ENCODE peak calls at places on chromosomes 6 and 20, in four cellular contexts. One of them, this sample, is unnamed.

GRCh38 chr6:5422321-5422915 is 161.1 kb downstream of the FARS2 start:
- DNase-seq in K562: peak; percentile 26
- DNase-seq in GM12878: no peak
- DNase-seq in HepG2: peak; percentile 34
- DNase-seq in this sample: peak; percentile 38

GRCh38 chr6:17972074-17972966 is 15.1 kb downstream of the KIF13A start:
- DNase-seq in K562: no peak
- DNase-seq in GM12878: no peak
- DNase-seq in HepG2: no peak
- DNase-seq in this sample: no peak

GRCh38 chr6:79468116-79468515 is 69.1 kb downstream of the LCA5 start:
- DNase-seq in K562: no peak
- DNase-seq in GM12878: no peak
- DNase-seq in HepG2: no peak
- DNase-seq in this sample: no peak

GRCh38 chr6:170405311-170405975 is 98.9 kb downstream of the FAM120B start:
- DNase-seq in K562: no peak
- DNase-seq in GM12878: no peak
- DNase-seq in HepG2: no peak
- DNase-seq in this sample: no peak

GRCh38 chr6:125302840-125303511 is 1.2 kb upstream of the HDDC2 start:
- DNase-seq in K562: peak; percentile 30
- DNase-seq in GM12878: no peak
- DNase-seq in HepG2: no peak
- DNase-seq in this sample: no peak

GRCh38 chr6:28004350-28005123 is 47.5 kb downstream of the OR2B6 start:
- DNase-seq in K562: no peak
- DNase-seq in GM12878: no peak
- DNase-seq in HepG2: no peak
- DNase-seq in this sample: no peak

GRCh38 chr6:144033816-144034540 is 25.9 kb upstream of the PLAGL1 start:
- DNase-seq in K562: no peak
- DNase-seq in GM12878: no peak
- DNase-seq in HepG2: no peak
- DNase-seq in this sample: no peak

GRCh38 chr20:31985152-31985551 is 17.2 kb downstream of the XKR7 start:
- DNase-seq in K562: no peak
- DNase-seq in GM12878: no peak
- DNase-seq in HepG2: no peak
- DNase-seq in this sample: no peak

GRCh38 chr20:35663813-35664543 is 722 bp downstream of the CPNE1 start:
- DNase-seq in K562: peak; percentile 32
- DNase-seq in GM12878: no peak
- DNase-seq in HepG2: peak; percentile 61
- DNase-seq in this sample: peak; percentile 66

GRCh38 chr6:41577865-41578713 is 31.9 kb downstream of the FOXP4 start:
- DNase-seq in K562: peak; percentile 76
- DNase-seq in GM12878: no peak
- DNase-seq in HepG2: peak; percentile 99
- DNase-seq in this sample: no peak

GRCh38 chr6:39769012-39769411 is 23.2 kb upstream of the DAAM2 start:
- DNase-seq in K562: no peak
- DNase-seq in GM12878: no peak
- DNase-seq in HepG2: no peak
- DNase-seq in this sample: no peak

GRCh38 chr20:23366384-23366783 is 4.4 kb downstream of the GZF1 start:
- DNase-seq in K562: no peak
- DNase-seq in GM12878: no peak
- DNase-seq in HepG2: no peak
- DNase-seq in this sample: no peak

GRCh38 chr6:158877716-158878115 is 58.5 kb upstream of the EZR start:
- DNase-seq in K562: no peak
- DNase-seq in GM12878: no peak
- DNase-seq in HepG2: no peak
- DNase-seq in this sample: no peak

GRCh38 chr6:158876886-158877285 is 57.7 kb upstream of the EZR start:
- DNase-seq in K562: no peak
- DNase-seq in GM12878: no peak
- DNase-seq in HepG2: no peak
- DNase-seq in this sample: no peak

GRCh38 chr6:158879180-158879579 is 60.0 kb upstream of the EZR start:
- DNase-seq in K562: no peak
- DNase-seq in GM12878: no peak
- DNase-seq in HepG2: no peak
- DNase-seq in this sample: no peak
- TF ChIP-seq ATF2 in K562: no peak
- TF ChIP-seq ATF2 in GM12878: no peak
- TF ChIP-seq ATF2 in HepG2: no peak
- TF ChIP-seq ATF2 in this sample: no peak

GRCh38 chr6:34555328-34555727 is 801 bp downstream of the SPDEF start:
- DNase-seq in K562: no peak
- DNase-seq in GM12878: no peak
- DNase-seq in HepG2: no peak
- DNase-seq in this sample: no peak
- H3K4me3 ChIP-seq in K562: no peak overlapping the region
- H3K4me3 ChIP-seq in GM12878: no peak overlapping the region
- H3K4me3 ChIP-seq in HepG2: no peak overlapping the region
- H3K4me3 ChIP-seq in this sample: no peak overlapping the region

GRCh38 chr20:10864076-10864672 is 190.4 kb upstream of the JAG1 start:
- DNase-seq in K562: no peak
- DNase-seq in GM12878: no peak
- DNase-seq in HepG2: no peak
- DNase-seq in this sample: no peak
- TF ChIP-seq SRF in K562: no peak
- TF ChIP-seq SRF in GM12878: no peak
- TF ChIP-seq SRF in HepG2: no peak
- TF ChIP-seq SRF in this sample: no peak

GRCh38 chr6:147204060-147204785 is at the start of gene STXBP5:
- DNase-seq in K562: peak; percentile 35
- DNase-seq in GM12878: no peak
- DNase-seq in HepG2: peak; percentile 22
- DNase-seq in this sample: peak; percentile 63
- TF ChIP-seq ATF2 in K562: no peak
- TF ChIP-seq ATF2 in GM12878: no peak
- TF ChIP-seq ATF2 in HepG2: no peak
- TF ChIP-seq ATF2 in this sample: no peak

This sample was measured in H1.